ENCODE peak calls at places on chromosomes 5 and 9, in ten cellular contexts. Y, J, V, E, O, T, U, A, G and D are unnamed samples.

GRCh38 chr5:109692011-109692410 is 2.3 kb downstream of the MAN2A1 start:
- DNase-seq in Y (peak; percentile 66), J (no peak), V (no peak), E (peak; percentile 30), O (no peak), T (no peak), U (no peak), A (no peak), G (peak; percentile 73), D (no peak)

GRCh38 chr9:95406114-95406513 is 88.6 kb upstream of the FANCC start:
- DNase-seq in Y (peak; percentile 59), J (peak; percentile 58), V (no peak), E (peak; percentile 39), O (no peak), T (no peak), U (no peak), A (no peak), G (no peak), D (no peak)

GRCh38 chr5:91301459-91301858 is 81.7 kb downstream of the ARRDC3 start:
- DNase-seq in Y (peak; percentile 88), J (no peak), V (no peak), E (no peak), O (no peak), T (no peak), U (no peak), A (no peak), G (no peak), D (no peak)

GRCh38 chr5:56481998-56482698 is 249.0 kb upstream of the ANKRD55 start:
- DNase-seq in Y (no peak), J (no peak), V (no peak), E (no peak), O (no peak), T (no peak), U (no peak), A (no peak), G (peak; percentile 22), D (no peak)

GRCh38 chr5:13536921-13537320 is 407.6 kb downstream of the DNAH5 start:
- DNase-seq in Y (no peak), J (no peak), V (no peak), E (peak; percentile 1), O (no peak), T (no peak), U (no peak), A (no peak), G (no peak), D (no peak)

GRCh38 chr5:8229551-8229950 is 360.6 kb downstream of the MTRR start:
- DNase-seq in Y (no peak), J (no peak), V (no peak), E (no peak), O (no peak), T (no peak), U (no peak), A (no peak), G (no peak), D (no peak)

GRCh38 chr9:134811673-134812668 is 68.6 kb upstream of the FCN2 start:
- DNase-seq in Y (peak; percentile 33), J (no peak), V (no peak), E (peak; percentile 84), O (no peak), T (no peak), U (no peak), A (no peak), G (peak; percentile 80), D (peak; percentile 49)

GRCh38 chr9:135049460-135049859 is 38.0 kb upstream of the OLFM1 start:
- DNase-seq in Y (no peak), J (peak; percentile 17), V (peak; percentile 57), E (no peak), O (no peak), T (no peak), U (no peak), A (no peak), G (no peak), D (no peak)